ENCODE peak calls at places on chromosomes 11 and 22, in four cellular contexts. X is fibroblast of the aortic adventitia, J is RWPE1, T is B cell. U is an unnamed sample.

GRCh38 chr22:46195487-46196165 is 45.3 kb downstream of the PPARA start:
- DNase-seq in X (no peak), J (no peak), T (no peak), U (no peak)

GRCh38 chr11:69558519-69558941 is 77.1 kb downstream of the LINC01488 start:
- DNase-seq in X (no peak), J (no peak), T (no peak), U (no peak)

GRCh38 chr11:62611705-62612365 is 740 bp downstream of the EML3 start:
- DNase-seq in X (peak; percentile 79), J (no peak), T (peak; percentile 83), U (peak; percentile 75)

GRCh38 chr22:18122254-18122554 is 11.6 kb downstream of the TUBA8 start:
- DNase-seq in X (no peak), J (no peak), T (no peak), U (no peak)

GRCh38 chr11:101331411-101331810 is 201.8 kb upstream of the PGR start:
- DNase-seq in X (no peak), J (no peak), T (no peak), U (no peak)

GRCh38 chr22:31550871-31551370 is 54.6 kb downstream of the SFI1 start:
- DNase-seq in X (no peak), J (no peak), T (no peak), U (no peak)

GRCh38 chr11:134476435-134477021 is 64.5 kb upstream of the B3GAT1 start:
- DNase-seq in X (no peak), J (peak; percentile 34), T (no peak), U (no peak)

GRCh38 chr11:122040476-122040875 is 75.5 kb downstream of the BLID start:
- DNase-seq in X (no peak), J (no peak), T (no peak), U (no peak)

GRCh38 chr22:37169947-37170688 is 17.9 kb downstream of the C1QTNF6 start:
- DNase-seq in X (no peak), J (no peak), T (no peak), U (no peak)

GRCh38 chr11:113193894-113194293 is 120.5 kb upstream of the TTC12 start:
- DNase-seq in X (peak; percentile 53), J (no peak), T (no peak), U (no peak)

GRCh38 chr22:39068033-39068785 is 8.9 kb upstream of the APOBEC3G start:
- DNase-seq in X (no peak), J (no peak), T (no peak), U (no peak)

GRCh38 chr22:38927033-38927789 is 30.2 kb upstream of the APOBEC3A start:
- DNase-seq in X (peak; percentile 29), J (no peak), T (peak; percentile 50), U (peak; percentile 53)

GRCh38 chr11:31445621-31446020 is 63.8 kb downstream of the IMMP1L start:
- DNase-seq in X (no peak), J (no peak), T (no peak), U (no peak)

GRCh38 chr22:50049299-50050195 is 8.6 kb downstream of the TTLL8 start:
- DNase-seq in X (no peak), J (no peak), T (peak; percentile 36), U (no peak)

GRCh38 chr11:67354314-67355022 is 1.1 kb upstream of the POLD4 start:
- DNase-seq in X (peak; percentile 95), J (peak; percentile 95), T (no peak), U (no peak)

GRCh38 chr11:36300651-36301050 is 4.6 kb downstream of the PRR5L start:
- DNase-seq in X (peak; percentile 74), J (no peak), T (no peak), U (no peak)

GRCh38 chr22:43542681-43543521 is 131.1 kb downstream of the MPPED1 start:
- DNase-seq in X (no peak), J (no peak), T (no peak), U (no peak)

GRCh38 chr22:50416996-50417395 is 57.8 kb downstream of the SBF1 start:
- DNase-seq in X (no peak), J (no peak), T (no peak), U (no peak)

GRCh38 chr11:130679247-130679646 is 230.8 kb downstream of the ADAMTS15 start:
- DNase-seq in X (no peak), J (no peak), T (no peak), U (no peak)

GRCh38 chr11:27926981-27927481 is 180.9 kb downstream of the KIF18A start:
- DNase-seq in X (peak; percentile 52), J (peak; percentile 85), T (no peak), U (no peak)

GRCh38 chr22:24938741-24939341 is 7.7 kb downstream of the LHFPL7 start:
- DNase-seq in X (peak; percentile 59), J (peak; percentile 55), T (peak; percentile 59), U (no peak)

GRCh38 chr11:101912823-101913284 is 2.0 kb upstream of the CEP126 start:
- DNase-seq in X (peak; percentile 52), J (no peak), T (no peak), U (no peak)

GRCh38 chr11:7098235-7098832 is 9.5 kb downstream of the RBMXL2 start:
- DNase-seq in X (peak; percentile 67), J (peak; percentile 39), T (peak; percentile 50), U (no peak)

GRCh38 chr22:23222033-23222840 is 41.9 kb downstream of the BCR start:
- DNase-seq in X (no peak), J (no peak), T (no peak), U (no peak)

GRCh38 chr22:23225724-23226496 is 45.6 kb downstream of the BCR start:
- DNase-seq in X (peak; percentile 91), J (peak; percentile 71), T (no peak), U (no peak)

GRCh38 chr22:23225337-23225723 is 45.0 kb downstream of the BCR start:
- DNase-seq in X (no peak), J (no peak), T (no peak), U (no peak)

GRCh38 chr22:23222875-23223565 is 42.7 kb downstream of the BCR start:
- DNase-seq in X (no peak), J (no peak), T (no peak), U (no peak)

GRCh38 chr22:23223566-23224317 is 43.4 kb downstream of the BCR start:
- DNase-seq in X (no peak), J (no peak), T (no peak), U (no peak)
- TF ChIP-seq CTCF in X (no peak), J (no peak), T (no peak), U (no peak)

DNA sequence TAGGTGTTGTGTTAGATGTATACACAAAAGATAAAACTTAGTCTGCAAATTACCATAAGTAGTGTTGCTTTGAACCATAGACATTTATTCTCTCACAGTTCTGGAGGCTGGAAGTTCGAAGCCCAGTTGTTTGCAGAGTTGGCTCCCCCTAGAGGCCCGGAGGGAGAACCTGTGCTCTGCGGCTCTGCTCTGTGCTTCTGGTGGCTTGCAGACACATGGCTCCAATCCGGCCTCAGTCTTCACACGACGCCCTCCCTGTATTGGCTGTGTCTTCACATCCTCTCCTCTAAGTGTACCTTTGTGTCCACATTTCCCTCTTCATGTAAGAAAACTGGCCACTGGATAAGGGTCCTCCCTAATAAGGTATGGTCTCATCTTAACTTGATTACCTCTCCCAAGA is 128.4 kb downstream of the OPCML start:
- DNase-seq in X (no peak), J (no peak), T (no peak), U (no peak)
- TF ChIP-seq CTCF in X (no peak), J (no peak), T (no peak), U (peak; percentile 62)

GRCh38 chr11:21263026-21263425 is 593.6 kb downstream of the NELL1 start:
- DNase-seq in X (no peak), J (no peak), T (no peak), U (no peak)

GRCh38 chr11:21264125-21264524 is 594.7 kb downstream of the NELL1 start:
- DNase-seq in X (no peak), J (no peak), T (no peak), U (no peak)

DNA sequence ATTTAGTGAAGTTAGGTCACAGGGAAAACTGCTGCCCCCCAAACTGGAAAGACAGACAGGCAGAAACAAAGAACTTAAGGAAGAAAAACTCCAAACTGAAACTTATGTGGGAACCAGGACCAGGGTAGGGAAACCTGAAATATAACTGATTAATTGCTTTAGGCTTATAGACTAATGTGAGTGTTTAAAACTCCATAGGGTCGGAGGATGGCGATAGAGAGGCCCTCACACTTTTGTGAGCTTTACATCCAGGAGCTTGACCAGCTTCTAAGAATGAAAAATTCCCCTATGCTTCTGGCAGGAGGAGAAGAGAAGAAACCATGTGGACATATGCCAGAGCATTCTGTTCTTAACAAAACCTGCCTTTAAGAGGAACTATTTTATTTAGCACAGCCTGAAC is 598.6 kb downstream of the NELL1 start:
- DNase-seq in X (no peak), J (no peak), T (no peak), U (no peak)
- TF ChIP-seq CTCF in X (no peak), J (no peak), T (no peak), U (no peak)

DNA sequence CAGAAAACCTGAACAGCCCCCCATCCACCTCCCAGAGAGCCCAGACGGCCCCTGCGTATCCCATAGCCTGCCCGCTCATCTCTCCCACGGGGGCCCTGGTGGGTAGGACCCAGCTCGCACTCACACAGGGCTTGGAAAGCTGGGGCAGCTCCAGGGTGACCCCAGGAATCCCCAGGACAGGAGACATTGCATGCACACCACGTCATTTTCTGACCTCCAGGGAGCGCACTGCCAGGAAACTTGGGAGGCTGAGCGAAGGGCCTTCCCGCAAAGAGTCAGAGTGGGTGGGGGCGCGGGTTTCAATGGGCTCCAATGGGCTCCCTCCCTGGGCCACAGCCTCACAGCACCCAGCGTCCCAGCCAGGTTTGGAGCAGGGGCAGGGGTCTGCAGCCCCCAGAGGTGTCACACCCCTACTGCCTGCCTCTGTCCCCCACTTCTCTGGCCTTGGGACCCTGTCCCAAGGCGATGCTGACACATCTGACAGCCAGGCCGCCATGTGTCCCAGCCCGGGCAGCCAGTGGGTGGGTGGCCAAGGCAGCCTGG is 8.2 kb upstream of the SYT8 start:
- DNase-seq in X (peak; percentile 45), J (peak; percentile 34), T (no peak), U (no peak)
- TF ChIP-seq CTCF in X (no peak), J (no peak), T (no peak), U (peak; percentile 37)

DNA sequence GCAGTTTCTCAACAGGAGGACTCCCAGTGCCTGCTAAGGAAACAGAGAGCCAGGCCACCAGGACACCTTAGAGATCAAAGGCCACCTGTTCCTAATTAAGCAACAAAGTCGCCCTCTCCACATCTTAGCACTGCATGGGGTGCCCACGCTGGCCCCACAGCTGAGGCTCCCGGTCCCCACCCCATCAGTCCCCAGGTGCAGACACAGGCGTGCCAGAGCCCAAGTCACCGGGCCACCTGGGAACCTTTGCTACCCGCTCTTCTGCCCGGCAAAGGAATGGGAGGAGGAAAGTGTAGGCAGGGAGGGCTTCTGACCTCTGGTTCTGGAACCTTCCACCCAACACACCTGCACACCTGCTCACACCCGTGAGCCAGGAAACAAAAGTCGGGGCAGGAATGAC is 85.5 kb upstream of the PRR5 start:
- DNase-seq in X (no peak), J (no peak), T (no peak), U (no peak)
- TF ChIP-seq CTCF in X (no peak), J (no peak), T (no peak), U (no peak)

GRCh38 chr11:46121724-46122477 is 647 bp upstream of the PHF21A start:
- DNase-seq in X (peak; percentile 95), J (peak; percentile 63), T (no peak), U (peak; percentile 79)
- TF ChIP-seq CTCF in X (no peak), J (no peak), T (no peak), U (no peak)

U was measured in GM06990.